ENCODE peak calls at places on chromosome 15, in nine cellular contexts. One of them, this sample, is unnamed.

GRCh38 chr15:25734680-25735355 is 128.3 kb downstream of the ATP10A start:
- DNase-seq in AG04450: no peak
- DNase-seq in NCI-H1417: no peak
- DNase-seq in SW 1271: no peak
- DNase-seq in HTR-8/SVneo: no peak
- DNase-seq in kidney glomerular epithelial cell: no peak
- DNase-seq in naive thymus-derived CD4-positive, alpha-beta T cell: no peak
- DNase-seq in T-cell: no peak
- DNase-seq in cerebellar cortex: no peak
- DNase-seq in this sample: no peak

GRCh38 chr15:96053039-96054021 is 277.2 kb upstream of the NR2F2 start:
- DNase-seq in AG04450: no peak
- DNase-seq in NCI-H1417: peak
- DNase-seq in SW 1271: no peak
- DNase-seq in HTR-8/SVneo: no peak
- DNase-seq in kidney glomerular epithelial cell: peak
- DNase-seq in naive thymus-derived CD4-positive, alpha-beta T cell: no peak
- DNase-seq in T-cell: no peak
- DNase-seq in cerebellar cortex: peak
- DNase-seq in this sample: peak

GRCh38 chr15:71443538-71443937 is 328.3 kb downstream of the THSD4 start:
- DNase-seq in AG04450: no peak
- DNase-seq in NCI-H1417: peak
- DNase-seq in SW 1271: no peak
- DNase-seq in HTR-8/SVneo: peak
- DNase-seq in kidney glomerular epithelial cell: peak
- DNase-seq in naive thymus-derived CD4-positive, alpha-beta T cell: no peak
- DNase-seq in T-cell: peak
- DNase-seq in cerebellar cortex: peak
- DNase-seq in this sample: peak

GRCh38 chr15:78749831-78750230 is 61.4 kb downstream of the ADAMTS7 start:
- DNase-seq in AG04450: no peak
- DNase-seq in NCI-H1417: no peak
- DNase-seq in SW 1271: no peak
- DNase-seq in HTR-8/SVneo: no peak
- DNase-seq in kidney glomerular epithelial cell: no peak
- DNase-seq in naive thymus-derived CD4-positive, alpha-beta T cell: no peak
- DNase-seq in T-cell: no peak
- DNase-seq in cerebellar cortex: no peak
- DNase-seq in this sample: no peak

GRCh38 chr15:25175789-25176615 is 221.2 kb downstream of the SNRPN start:
- DNase-seq in AG04450: no peak
- DNase-seq in NCI-H1417: no peak
- DNase-seq in SW 1271: no peak
- DNase-seq in HTR-8/SVneo: no peak
- DNase-seq in kidney glomerular epithelial cell: no peak
- DNase-seq in naive thymus-derived CD4-positive, alpha-beta T cell: no peak
- DNase-seq in T-cell: no peak
- DNase-seq in cerebellar cortex: no peak
- DNase-seq in this sample: no peak

GRCh38 chr15:99651023-99651807 is 82.0 kb downstream of the LYSMD4 start:
- DNase-seq in AG04450: no peak
- DNase-seq in NCI-H1417: no peak
- DNase-seq in SW 1271: no peak
- DNase-seq in HTR-8/SVneo: peak
- DNase-seq in kidney glomerular epithelial cell: peak
- DNase-seq in naive thymus-derived CD4-positive, alpha-beta T cell: no peak
- DNase-seq in T-cell: no peak
- DNase-seq in cerebellar cortex: no peak
- DNase-seq in this sample: no peak

GRCh38 chr15:78950906-78951840 is 6.3 kb upstream of the CTSH start:
- DNase-seq in AG04450: peak
- DNase-seq in NCI-H1417: no peak
- DNase-seq in SW 1271: no peak
- DNase-seq in HTR-8/SVneo: no peak
- DNase-seq in kidney glomerular epithelial cell: peak
- DNase-seq in naive thymus-derived CD4-positive, alpha-beta T cell: no peak
- DNase-seq in T-cell: no peak
- DNase-seq in cerebellar cortex: peak
- DNase-seq in this sample: no peak

GRCh38 chr15:27527490-27528067 is 556.6 kb downstream of the GABRG3 start:
- DNase-seq in AG04450: no peak
- DNase-seq in NCI-H1417: no peak
- DNase-seq in SW 1271: no peak
- DNase-seq in HTR-8/SVneo: no peak
- DNase-seq in kidney glomerular epithelial cell: no peak
- DNase-seq in naive thymus-derived CD4-positive, alpha-beta T cell: no peak
- DNase-seq in T-cell: no peak
- DNase-seq in cerebellar cortex: no peak
- DNase-seq in this sample: no peak

GRCh38 chr15:74306801-74307217 is 60.6 kb downstream of the CYP11A1 start:
- DNase-seq in AG04450: no peak
- DNase-seq in NCI-H1417: no peak
- DNase-seq in SW 1271: no peak
- DNase-seq in HTR-8/SVneo: no peak
- DNase-seq in kidney glomerular epithelial cell: no peak
- DNase-seq in naive thymus-derived CD4-positive, alpha-beta T cell: no peak
- DNase-seq in T-cell: no peak
- DNase-seq in cerebellar cortex: no peak
- DNase-seq in this sample: no peak

GRCh38 chr15:62896969-62897486 is 145.5 kb upstream of the TPM1 start:
- DNase-seq in AG04450: peak
- DNase-seq in NCI-H1417: no peak
- DNase-seq in SW 1271: peak
- DNase-seq in HTR-8/SVneo: peak
- DNase-seq in kidney glomerular epithelial cell: peak
- DNase-seq in naive thymus-derived CD4-positive, alpha-beta T cell: no peak
- DNase-seq in T-cell: no peak
- DNase-seq in cerebellar cortex: peak
- DNase-seq in this sample: no peak

GRCh38 chr15:34993413-34993812 is 5.3 kb upstream of the ZNF770 start:
- DNase-seq in AG04450: no peak
- DNase-seq in NCI-H1417: no peak
- DNase-seq in SW 1271: no peak
- DNase-seq in HTR-8/SVneo: no peak
- DNase-seq in kidney glomerular epithelial cell: no peak
- DNase-seq in naive thymus-derived CD4-positive, alpha-beta T cell: no peak
- DNase-seq in T-cell: no peak
- DNase-seq in cerebellar cortex: no peak
- DNase-seq in this sample: no peak

GRCh38 chr15:68389936-68390790 is 41.8 kb downstream of the ITGA11 start:
- DNase-seq in AG04450: peak
- DNase-seq in NCI-H1417: no peak
- DNase-seq in SW 1271: no peak
- DNase-seq in HTR-8/SVneo: peak
- DNase-seq in kidney glomerular epithelial cell: no peak
- DNase-seq in naive thymus-derived CD4-positive, alpha-beta T cell: no peak
- DNase-seq in T-cell: no peak
- DNase-seq in cerebellar cortex: no peak
- DNase-seq in this sample: no peak